ENCODE peak calls at places on chromosomes 6 and 20, in five cellular contexts. B, X, A, Q and W are unnamed samples.

GRCh38 chr6:158042245-158042798 is 60.7 kb downstream of the SYNJ2 start:
- DNase-seq in B (no peak), X (peak), A (peak), Q (no peak), W (peak)

GRCh38 chr6:54695815-54696214 is 150.8 kb upstream of the FAM83B start:
- DNase-seq in B (no peak), X (no peak), A (no peak), Q (no peak), W (no peak)

GRCh38 chr6:130389142-130389541 is 23.3 kb downstream of the TMEM200A start:
- DNase-seq in B (no peak), X (no peak), A (no peak), Q (no peak), W (no peak)

GRCh38 chr6:21340563-21340962 is 253.0 kb upstream of the SOX4 start:
- DNase-seq in B (no peak), X (peak), A (no peak), Q (no peak), W (no peak)

GRCh38 chr6:15513131-15513771 is 149.6 kb downstream of the DTNBP1 start:
- DNase-seq in B (no peak), X (no peak), A (no peak), Q (no peak), W (no peak)

GRCh38 chr20:13008761-13009681 is at the start of gene SPTLC3:
- DNase-seq in B (no peak), X (no peak), A (no peak), Q (no peak), W (peak)

GRCh38 chr6:15276036-15276435 is 30.2 kb downstream of the JARID2 start:
- DNase-seq in B (no peak), X (no peak), A (no peak), Q (no peak), W (no peak)

GRCh38 chr6:134295953-134296553 is 21.9 kb downstream of the SGK1 start:
- DNase-seq in B (no peak), X (peak), A (no peak), Q (no peak), W (peak)

GRCh38 chr6:169069361-169069760 is 184.3 kb downstream of the THBS2 start:
- DNase-seq in B (no peak), X (peak), A (no peak), Q (no peak), W (no peak)

GRCh38 chr6:32069460-32069859 is 31.2 kb downstream of the CYP21A2 start:
- DNase-seq in B (no peak), X (no peak), A (no peak), Q (no peak), W (no peak)

GRCh38 chr20:38221041-38221589 is 39.4 kb downstream of the KIAA1755 start:
- DNase-seq in B (peak), X (peak), A (peak), Q (peak), W (peak)

GRCh38 chr20:54525906-54526596 is 50.7 kb downstream of the DOK5 start:
- DNase-seq in B (no peak), X (no peak), A (no peak), Q (no peak), W (no peak)

GRCh38 chr6:122798099-122798641 is 9.1 kb downstream of the SMPDL3A start:
- DNase-seq in B (no peak), X (peak), A (no peak), Q (no peak), W (peak)

GRCh38 chr20:54122189-54122588 is 51.6 kb downstream of the CYP24A1 start:
- DNase-seq in B (no peak), X (peak), A (no peak), Q (no peak), W (peak)

GRCh38 chr6:45436544-45437440 is 59.1 kb upstream of the SUPT3H start:
- DNase-seq in B (peak), X (peak), A (no peak), Q (peak), W (peak)